ENCODE peak calls at places on chromosomes 1 and 21, in nine cellular contexts. R, F, W, S, D, P, O, N and C are unnamed samples. For H3K4me1 and H3K36me3, the result is how much of the 10 kb centered on the place peaks cover.

GRCh38 chr1:169100208-169100882 is 6.1 kb upstream of the ATP1B1 start:
- DNase-seq in R (no peak), F (no peak), W (no peak), S (no peak), D (no peak), P (no peak), O (no peak), N (no peak), C (no peak)

GRCh38 chr1:186680031-186681012 is at the start of gene PTGS2:
- DNase-seq in R (peak), F (no peak), W (peak), S (peak), D (peak), P (peak), O (peak), N (peak), C (peak)

GRCh38 chr1:160539896-160540858 is 17.1 kb upstream of the SLAMF6 start:
- DNase-seq in R (no peak), F (no peak), W (peak), S (peak), D (peak), P (no peak), O (peak), N (no peak), C (no peak)

GRCh38 chr1:59195151-59195550 is 101.7 kb upstream of the FGGY start:
- DNase-seq in R (peak), F (no peak), W (no peak), S (no peak), D (no peak), P (no peak), O (peak), N (no peak), C (no peak)

GRCh38 chr1:40653851-40654537 is 11.5 kb downstream of the RIMS3 start:
- DNase-seq in R (no peak), F (no peak), W (peak), S (no peak), D (peak), P (no peak), O (no peak), N (no peak), C (no peak)

GRCh38 chr1:18955442-18956188 is 861 bp downstream of the IFFO2 start:
- DNase-seq in R (no peak), F (peak), W (peak), S (peak), D (peak), P (peak), O (peak), N (no peak), C (peak)

GRCh38 chr1:119316870-119317416 is 51.6 kb upstream of the HAO2 start:
- DNase-seq in R (no peak), F (no peak), W (no peak), S (no peak), D (no peak), P (no peak), O (no peak), N (no peak), C (no peak)

GRCh38 chr21:42590431-42591131 is 62.8 kb upstream of the PDE9A start:
- DNase-seq in R (no peak), F (no peak), W (peak), S (no peak), D (no peak), P (no peak), O (no peak), N (no peak), C (no peak)

GRCh38 chr1:232596666-232597303 is 33.1 kb downstream of the SIPA1L2 start:
- DNase-seq in R (no peak), F (no peak), W (no peak), S (no peak), D (no peak), P (no peak), O (peak), N (no peak), C (no peak)

GRCh38 chr1:247385283-247385682 is 30.7 kb upstream of the NLRP3 start:
- DNase-seq in R (peak), F (no peak), W (no peak), S (no peak), D (no peak), P (no peak), O (no peak), N (no peak), C (peak)

GRCh38 chr1:34130306-34130705 is 34.7 kb downstream of the CSMD2 start:
- DNase-seq in R (no peak), F (no peak), W (no peak), S (no peak), D (no peak), P (no peak), O (no peak), N (no peak), C (no peak)

GRCh38 chr1:20405893-20406604 is 80.0 kb downstream of the CAMK2N1 start:
- DNase-seq in R (peak), F (no peak), W (no peak), S (no peak), D (peak), P (no peak), O (peak), N (no peak), C (no peak)

GRCh38 chr1:200039849-200040479 is 12.5 kb downstream of the NR5A2 start:
- DNase-seq in R (no peak), F (no peak), W (no peak), S (no peak), D (no peak), P (no peak), O (no peak), N (no peak), C (no peak)

GRCh38 chr21:27363719-27364479 is 397.0 kb upstream of the ADAMTS5 start:
- DNase-seq in R (no peak), F (no peak), W (no peak), S (no peak), D (no peak), P (no peak), O (no peak), N (no peak), C (no peak)

GRCh38 chr1:212212901-212213300 is 72.3 kb upstream of the PPP2R5A start:
- DNase-seq in R (no peak), F (no peak), W (no peak), S (no peak), D (peak), P (no peak), O (no peak), N (no peak), C (no peak)

GRCh38 chr1:227744668-227745067 is 9.4 kb downstream of the SNAP47 start:
- DNase-seq in R (no peak), F (no peak), W (no peak), S (no peak), D (no peak), P (no peak), O (no peak), N (no peak), C (no peak)

GRCh38 chr1:234719454-234720258 is 109.7 kb upstream of the IRF2BP2 start:
- DNase-seq in R (no peak), F (no peak), W (no peak), S (no peak), D (no peak), P (no peak), O (no peak), N (no peak), C (no peak)

GRCh38 chr1:234721476-234722266 is 111.7 kb upstream of the IRF2BP2 start:
- DNase-seq in R (peak), F (no peak), W (no peak), S (peak), D (peak), P (peak), O (peak), N (peak), C (no peak)

GRCh38 chr1:234720709-234721436 is 110.9 kb upstream of the IRF2BP2 start:
- DNase-seq in R (no peak), F (no peak), W (no peak), S (no peak), D (no peak), P (no peak), O (no peak), N (no peak), C (no peak)

GRCh38 chr1:234716907-234717375 is 107.0 kb upstream of the IRF2BP2 start:
- DNase-seq in R (no peak), F (no peak), W (no peak), S (no peak), D (no peak), P (no peak), O (peak), N (no peak), C (no peak)

DNA sequence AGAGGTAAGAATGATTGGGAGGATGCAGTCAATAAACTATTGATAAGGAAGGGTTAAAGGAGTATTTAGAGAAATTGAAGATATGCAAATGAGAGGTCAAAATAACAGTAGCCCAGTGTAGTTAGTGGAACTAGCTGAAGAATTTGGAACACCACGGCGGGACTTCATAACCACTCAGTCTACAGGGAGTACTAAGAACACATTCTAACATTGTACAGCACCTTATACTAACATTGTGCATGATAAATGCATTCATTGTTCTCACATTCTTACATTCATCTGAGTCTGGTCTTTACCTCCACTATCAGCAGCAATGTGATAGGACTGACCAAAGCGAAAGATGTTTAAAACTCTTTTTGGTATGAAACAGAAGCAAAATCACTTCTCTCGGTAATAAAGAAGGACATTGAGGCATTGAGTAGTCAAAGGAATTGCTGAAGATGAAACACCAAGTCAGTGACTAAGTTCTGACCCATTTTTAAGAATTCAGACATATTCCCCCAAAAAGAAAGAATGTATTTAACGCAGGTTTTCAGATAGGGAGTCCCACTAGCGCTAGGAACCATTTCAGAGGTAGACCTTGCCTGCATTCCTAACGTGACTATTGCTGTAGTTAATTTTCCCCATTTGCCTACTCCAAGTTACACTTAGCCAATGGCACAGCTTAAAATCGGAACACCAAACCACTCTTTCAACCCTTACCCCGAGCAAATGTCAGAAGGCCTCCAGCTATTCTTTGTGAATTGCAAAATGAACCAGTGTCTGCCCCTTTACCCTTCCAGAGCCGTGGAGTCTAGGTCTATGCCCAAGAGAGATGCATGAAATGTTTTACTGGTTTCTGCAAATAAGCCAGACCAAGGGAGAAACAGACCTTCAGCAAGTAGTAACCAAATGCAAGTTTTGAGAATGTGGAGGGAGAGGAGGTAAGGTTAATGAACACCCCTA is 108.8 kb upstream of the IRF2BP2 start:
- DNase-seq in R (peak), F (no peak), W (no peak), S (no peak), D (no peak), P (no peak), O (no peak), N (no peak), C (no peak)
- H3K4me1 ChIP-seq in R (under half), F (under half), W (half or more), S (half or more), D (half or more), P (half or more), O (under half), N (half or more), C (under half)

DNA sequence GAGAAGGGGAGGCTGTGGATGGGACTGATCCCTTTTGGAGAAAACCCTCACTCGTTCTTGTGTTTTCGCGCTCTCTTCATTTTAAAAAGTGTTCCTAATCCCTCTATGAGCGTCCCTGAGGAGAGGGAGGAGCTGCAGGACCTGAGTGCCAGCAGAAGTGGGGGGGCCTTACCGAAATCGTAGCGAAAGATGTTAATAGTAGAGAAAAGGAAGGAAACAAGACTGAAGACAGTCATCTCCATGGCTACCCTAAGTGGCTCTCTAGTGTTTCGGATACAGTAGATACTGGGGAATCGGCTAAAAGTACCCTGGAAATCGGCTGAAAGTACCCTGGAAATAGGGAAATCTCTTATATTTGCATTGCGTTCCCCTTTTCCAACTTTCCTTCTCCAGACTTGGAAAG is 338 bp upstream of the DSTYK start:
- DNase-seq in R (no peak), F (no peak), W (no peak), S (no peak), D (no peak), P (no peak), O (no peak), N (no peak), C (no peak)
- H3K4me3 ChIP-seq in R (peak), F (peak), W (peak), S (peak), D (peak), P (peak), O (no peak), N (peak), C (peak)

DNA sequence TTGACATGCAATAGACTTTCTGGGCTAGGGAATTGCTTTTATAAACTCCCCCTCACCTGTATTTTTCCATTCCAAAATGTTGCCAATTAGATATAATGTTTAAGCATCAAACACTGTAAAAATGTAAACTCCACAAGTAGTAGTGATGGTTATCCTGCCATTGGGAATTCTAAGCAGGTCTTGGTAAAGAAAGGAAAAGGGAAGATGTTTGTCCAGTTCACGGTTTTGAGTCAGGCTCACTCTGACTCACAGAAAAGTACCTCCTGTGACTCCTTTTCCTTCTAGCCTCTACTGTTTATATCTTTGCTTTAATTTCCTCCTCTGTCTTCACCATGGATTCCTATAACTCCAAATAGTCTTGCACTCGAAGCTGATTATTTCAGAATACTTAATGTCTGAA is 19.0 kb upstream of the PTPN14 start:
- DNase-seq in R (peak), F (no peak), W (no peak), S (no peak), D (peak), P (no peak), O (peak), N (no peak), C (peak)
- H3K36me3 ChIP-seq in R (under half), F (under half), W (under half), S (under half), D (under half), P (under half), O (under half), N (under half), C (under half)

DNA sequence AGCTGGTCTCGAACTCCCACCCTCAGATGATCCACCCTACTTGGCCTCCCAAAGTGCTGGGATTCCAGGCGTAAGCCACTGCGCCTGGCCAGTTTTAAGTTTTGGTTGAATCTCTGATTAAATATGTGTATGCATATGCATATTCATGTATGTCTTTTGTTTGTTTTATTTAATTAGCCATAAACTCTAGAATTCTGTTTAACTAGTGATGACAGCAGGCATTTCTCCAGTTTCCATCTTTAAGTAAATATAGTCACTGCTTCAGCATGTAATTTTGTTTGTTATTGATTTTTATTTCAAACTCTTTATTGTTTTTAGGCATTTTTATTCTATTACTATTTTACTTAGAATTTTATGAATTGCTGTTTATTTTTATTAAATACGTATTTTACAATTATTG is 58.0 kb downstream of the NUF2 start:
- DNase-seq in R (no peak), F (no peak), W (no peak), S (no peak), D (no peak), P (no peak), O (no peak), N (no peak), C (no peak)
- H3K4me1 ChIP-seq in R (under half), F (under half), W (under half), S (under half), D (under half), P (under half), O (under half), N (under half), C (under half)

GRCh38 chr1:56477164-56478111 is 101.9 kb downstream of the PLPP3 start:
- DNase-seq in R (peak), F (no peak), W (peak), S (peak), D (peak), P (peak), O (peak), N (no peak), C (no peak)
- H3K4me3 ChIP-seq in R (peak), F (no peak), W (peak), S (peak), D (peak), P (peak), O (peak), N (peak), C (peak)

DNA sequence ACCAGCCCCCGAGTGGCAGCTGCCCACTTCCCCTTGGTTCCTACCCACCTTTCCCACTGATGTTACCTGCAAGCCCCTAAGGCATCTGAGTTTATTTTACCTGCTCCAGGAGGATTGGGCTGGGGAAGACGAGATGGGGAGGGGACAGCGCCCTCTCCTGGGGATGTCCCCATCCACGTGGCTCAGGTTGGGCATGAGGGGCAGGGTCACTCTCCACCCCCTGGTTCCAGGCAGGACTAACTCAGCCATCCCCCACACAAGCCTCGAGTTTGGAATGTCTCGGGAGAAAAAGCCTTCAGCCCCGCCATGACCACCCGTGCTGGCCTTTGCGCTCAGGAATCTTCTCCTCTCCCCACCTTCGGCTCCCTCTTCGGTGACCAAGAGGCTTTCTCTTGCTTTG is 90.0 kb downstream of the ARHGEF10L start:
- DNase-seq in R (no peak), F (no peak), W (no peak), S (no peak), D (no peak), P (no peak), O (no peak), N (no peak), C (no peak)
- H3K36me3 ChIP-seq in R (under half), F (under half), W (under half), S (half or more), D (under half), P (half or more), O (half or more), N (half or more), C (under half)

GRCh38 chr1:117828206-117828605 is 101.2 kb downstream of the GDAP2 start:
- DNase-seq in R (peak), F (no peak), W (no peak), S (no peak), D (peak), P (peak), O (peak), N (peak), C (no peak)

GRCh38 chr1:117826551-117827078 is 102.8 kb downstream of the GDAP2 start:
- DNase-seq in R (peak), F (no peak), W (no peak), S (no peak), D (peak), P (peak), O (peak), N (no peak), C (peak)

GRCh38 chr1:117826119-117826518 is 103.3 kb downstream of the GDAP2 start:
- DNase-seq in R (no peak), F (no peak), W (no peak), S (no peak), D (no peak), P (no peak), O (no peak), N (no peak), C (no peak)

GRCh38 chr1:117824612-117825011 is 104.8 kb downstream of the GDAP2 start:
- DNase-seq in R (peak), F (no peak), W (no peak), S (no peak), D (no peak), P (no peak), O (no peak), N (no peak), C (no peak)

DNA sequence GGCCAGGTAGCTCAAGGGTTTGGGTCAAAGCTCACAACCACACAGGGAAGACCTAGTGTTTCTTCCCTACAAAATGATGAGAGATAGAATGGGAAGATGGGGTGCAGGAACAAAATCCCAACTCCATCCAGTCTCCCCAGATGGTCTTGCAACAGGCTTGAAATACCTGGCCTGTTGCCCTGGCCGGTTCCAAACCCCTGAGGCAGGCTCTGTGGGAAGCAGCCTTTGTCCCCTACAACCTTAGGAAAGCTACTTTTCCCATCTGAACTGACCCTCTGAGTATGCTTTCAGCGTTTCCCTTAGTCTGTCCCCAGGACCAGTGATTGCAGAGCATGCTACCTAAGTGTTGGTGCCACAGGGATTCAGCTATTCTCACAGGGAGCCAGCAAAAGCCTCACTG is 104.0 kb downstream of the GDAP2 start:
- DNase-seq in R (no peak), F (no peak), W (no peak), S (no peak), D (no peak), P (no peak), O (no peak), N (no peak), C (no peak)
- H3K4me1 ChIP-seq in R (half or more), F (under half), W (under half), S (under half), D (under half), P (under half), O (under half), N (half or more), C (half or more)

GRCh38 chr21:45405819-45406762 is 1.1 kb downstream of the COL18A1 start:
- DNase-seq in R (peak), F (no peak), W (peak), S (peak), D (no peak), P (peak), O (no peak), N (no peak), C (peak)
- H3K4me3 ChIP-seq in R (peak), F (no peak), W (peak), S (peak), D (peak), P (peak), O (peak), N (peak), C (peak)

GRCh38 chr1:29531596-29531995 is 295.3 kb downstream of the PTPRU start:
- DNase-seq in R (no peak), F (no peak), W (no peak), S (no peak), D (no peak), P (no peak), O (no peak), N (no peak), C (no peak)
- H3K36me3 ChIP-seq in R (under half), F (under half), W (under half), S (under half), D (under half), P (under half), O (under half), N (under half), C (under half)

GRCh38 chr1:66403031-66403731 is 130.8 kb upstream of the SGIP1 start:
- DNase-seq in R (no peak), F (no peak), W (no peak), S (no peak), D (no peak), P (no peak), O (no peak), N (no peak), C (no peak)

GRCh38 chr1:66402194-66402593 is 131.8 kb upstream of the SGIP1 start:
- DNase-seq in R (no peak), F (no peak), W (peak), S (peak), D (peak), P (peak), O (peak), N (peak), C (no peak)

GRCh38 chr1:66400660-66401059 is 133.3 kb upstream of the SGIP1 start:
- DNase-seq in R (no peak), F (no peak), W (no peak), S (no peak), D (no peak), P (no peak), O (no peak), N (no peak), C (no peak)

GRCh38 chr1:66399888-66400529 is 133.9 kb upstream of the SGIP1 start:
- DNase-seq in R (no peak), F (no peak), W (no peak), S (no peak), D (no peak), P (no peak), O (no peak), N (no peak), C (no peak)

GRCh38 chr1:66401244-66401643 is 132.7 kb upstream of the SGIP1 start:
- DNase-seq in R (no peak), F (no peak), W (no peak), S (no peak), D (no peak), P (no peak), O (no peak), N (no peak), C (no peak)
- H3K4me1 ChIP-seq in R (under half), F (under half), W (half or more), S (under half), D (under half), P (under half), O (under half), N (under half), C (under half)